ENCODE peak calls at places on chromosomes 7 and 10, in six cellular contexts. J is GM12865; S is CD4-positive, alpha-beta memory T cell; Y is fibroblast of the aortic adventitia; M is body of pancreas; X is aorta. N is an unnamed sample.

GRCh38 chr7:157437519-157438061 is 100.8 kb downstream of the DNAJB6 start:
- DNase-seq in J (no peak), Y (no peak), X (peak; percentile 20), S (no peak), M (no peak), N (no peak)

GRCh38 chr7:37000514-37000913 is 276.2 kb upstream of the AOAH start:
- DNase-seq in S (no peak), J (no peak), M (no peak), X (no peak), Y (no peak), N (no peak)

GRCh38 chr10:71531485-71532446 is 135.0 kb downstream of the CDH23 start:
- DNase-seq in M (no peak), S (no peak), X (no peak), J (peak; percentile 40), Y (no peak), N (no peak)

GRCh38 chr7:99365318-99366141 is 9.0 kb upstream of the ARPC1B start:
- DNase-seq in X (peak; percentile 77), M (peak; percentile 57), Y (no peak), J (peak; percentile 50), S (peak; percentile 70), N (no peak)

GRCh38 chr10:88028654-88029053 is 165.2 kb downstream of the PTEN start:
- DNase-seq in M (peak; percentile 22), Y (no peak), S (peak; percentile 9), X (no peak), J (peak; percentile 8), N (no peak)

GRCh38 chr7:1536768-1537630 is 6.5 kb downstream of the MAFK start:
- DNase-seq in S (no peak), Y (peak; percentile 99), J (no peak), M (peak; percentile 96), X (peak; percentile 98), N (peak; percentile 99)

GRCh38 chr7:49112647-49113046 is 188.3 kb downstream of the CDC14C start:
- DNase-seq in M (no peak), X (no peak), Y (no peak), S (no peak), J (no peak), N (no peak)

GRCh38 chr10:97611473-97611872 is 21.8 kb downstream of the MORN4 start:
- DNase-seq in M (no peak), J (no peak), Y (no peak), S (no peak), X (no peak), N (no peak)

GRCh38 chr7:100614308-100614861 is 2.0 kb downstream of the MOSPD3 start:
- DNase-seq in J (no peak), Y (no peak), S (no peak), X (no peak), M (no peak), N (no peak)

GRCh38 chr7:76303057-76303828 is 770 bp downstream of the HSPB1 start:
- DNase-seq in Y (peak; percentile 95), M (peak; percentile 88), X (peak; percentile 96), S (peak; percentile 75), J (peak; percentile 87), N (peak; percentile 93)

GRCh38 chr7:25122373-25122772 is 2.7 kb downstream of the CYCS start:
- DNase-seq in Y (no peak), J (no peak), X (no peak), S (no peak), M (no peak), N (peak; percentile 74)

GRCh38 chr7:89839329-89839728 is 314.9 kb upstream of the STEAP1 start:
- DNase-seq in Y (no peak), J (no peak), X (no peak), S (no peak), M (no peak), N (no peak)

GRCh38 chr7:89837515-89837914 is 316.8 kb upstream of the STEAP1 start:
- DNase-seq in Y (no peak), S (no peak), J (no peak), M (no peak), X (no peak), N (peak; percentile 34)
- H3K4me3 ChIP-seq in Y (no peak overlapping the region), S (no peak overlapping the region), J (no peak overlapping the region), M (no peak overlapping the region), X (no peak overlapping the region), N (no peak overlapping the region)

GRCh38 chr10:59173414-59173813 is 3.0 kb upstream of the PHYHIPL start:
- DNase-seq in Y (no peak), S (no peak), M (no peak), X (no peak), J (no peak), N (no peak)
- H3K4me3 ChIP-seq in Y (no peak overlapping the region), S (no peak overlapping the region), M (no peak overlapping the region), X (no peak overlapping the region), J (no peak overlapping the region), N (no peak overlapping the region)

GRCh38 chr10:60607409-60607808 is 170.9 kb upstream of the CDK1 start:
- DNase-seq in S (no peak), Y (peak; percentile 10), M (no peak), J (no peak), X (no peak), N (no peak)
- H3K4me3 ChIP-seq in S (no peak overlapping the region), Y (no peak overlapping the region), M (no peak overlapping the region), J (no peak overlapping the region), X (no peak overlapping the region), N (no peak overlapping the region)

DNA sequence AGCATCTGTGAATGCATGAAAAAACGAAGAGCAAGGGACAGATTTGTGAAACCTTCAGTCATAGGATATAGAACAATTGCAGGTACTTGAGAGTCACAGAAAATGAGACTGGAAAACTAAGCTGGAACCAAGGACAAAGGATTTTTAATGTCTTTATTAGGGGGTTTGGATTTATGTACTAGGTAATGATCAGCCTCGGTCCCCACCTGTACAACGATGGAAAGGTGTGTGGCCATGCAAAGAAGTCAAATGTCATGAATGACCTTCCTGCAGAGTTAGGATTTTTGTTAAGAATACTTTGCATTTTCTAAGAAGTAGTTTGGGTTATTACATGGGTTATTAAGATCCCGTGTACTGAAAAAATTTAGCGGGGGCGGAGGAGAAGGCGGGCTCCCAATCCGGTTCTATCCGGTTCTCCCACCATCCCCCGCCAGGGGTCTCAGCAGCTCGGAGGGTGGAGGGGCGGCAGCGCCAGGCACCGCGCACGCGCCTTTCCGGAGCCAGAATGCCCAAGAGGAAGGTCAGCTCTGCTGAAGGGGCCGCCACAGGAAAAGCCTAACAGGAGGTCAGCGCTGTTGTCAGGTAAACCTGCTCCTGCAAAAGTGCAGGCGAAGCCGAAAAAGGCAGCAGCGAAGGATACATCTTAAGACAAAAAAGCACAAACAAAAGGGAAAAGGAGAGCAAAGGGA is 327.5 kb upstream of the PLXDC2 start:
- DNase-seq in M (peak; percentile 12), Y (peak; percentile 25), X (peak; percentile 81), S (no peak), J (no peak), N (peak; percentile 4)
- H3K4me3 ChIP-seq in M (no peak overlapping the region), Y (peak overlapping the region; percentile 34), X (peak overlapping the region; percentile 78), S (no peak overlapping the region), J (no peak overlapping the region), N (peak overlapping the region; percentile 33)

DNA sequence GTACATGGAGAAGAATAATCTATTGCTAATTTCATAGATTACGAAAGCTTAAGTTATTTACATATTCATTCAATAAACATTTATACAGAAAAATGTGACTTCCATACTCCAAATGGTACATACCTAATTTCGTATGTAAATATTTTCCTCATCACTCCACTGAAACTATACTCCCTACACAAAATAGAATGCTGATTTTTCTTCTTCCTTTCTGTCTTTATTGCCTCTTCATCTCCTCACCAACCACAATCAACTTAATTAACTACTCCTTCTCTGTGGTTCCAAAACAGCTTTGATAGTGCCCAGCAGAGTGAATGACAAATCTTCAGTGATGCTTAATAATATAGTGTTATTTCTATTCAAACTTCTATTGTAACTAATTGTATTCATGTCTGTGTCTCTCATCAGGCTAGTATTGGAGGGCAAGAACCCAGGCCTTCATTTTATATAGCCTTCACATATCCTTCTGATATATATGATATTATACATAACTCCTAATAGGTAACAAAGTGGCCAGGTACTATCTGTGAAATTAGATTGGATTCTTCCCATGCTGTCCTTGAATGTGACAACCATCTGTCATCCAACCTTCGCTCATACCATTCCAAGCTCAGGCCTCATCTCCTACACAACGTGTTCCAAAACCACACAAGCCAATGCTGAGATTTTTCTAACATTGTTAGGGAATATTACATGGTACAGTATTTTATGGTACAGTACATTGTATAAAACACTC is 5.3 kb downstream of the ITGB1 start:
- DNase-seq in J (no peak), Y (no peak), S (no peak), M (no peak), X (no peak), N (no peak)
- H3K4me3 ChIP-seq in J (no peak overlapping the region), Y (no peak overlapping the region), S (peak overlapping the region; percentile 80), M (no peak overlapping the region), X (no peak overlapping the region), N (peak overlapping the region; percentile 1)